ENCODE peak calls at places on chromosomes 7 and 10, in four cellular contexts. F is lower leg skin, O is fibroblast of mammary gland, S is AG09309. W is an unnamed sample.
A peak's percentile ranks its signal among the peaks of the same experiment; 100 is the strongest.

GRCh38 chr7:95491634-95492314 is 6.0 kb downstream of the ASB4 start:
- DNase-seq in F (no peak), O (no peak), S (no peak), W (no peak)

GRCh38 chr7:133310232-133310852 is 57.5 kb downstream of the EXOC4 start:
- DNase-seq in F (no peak), O (no peak), S (no peak), W (peak; percentile 62)

GRCh38 chr7:26005683-26006410 is 146.2 kb upstream of the NFE2L3 start:
- DNase-seq in F (no peak), O (no peak), S (no peak), W (no peak)

GRCh38 chr10:31314256-31315183 is 4.5 kb upstream of the ZEB1 start:
- DNase-seq in F (no peak), O (no peak), S (no peak), W (peak; percentile 31)

GRCh38 chr10:17808971-17809841 is at the start of gene MRC1:
- DNase-seq in F (no peak), O (no peak), S (no peak), W (no peak)

GRCh38 chr7:49483142-49483541 is 290.3 kb upstream of the VWC2 start:
- DNase-seq in F (no peak), O (no peak), S (no peak), W (no peak)

GRCh38 chr10:79433324-79434222 is 11.9 kb downstream of the ZCCHC24 start:
- DNase-seq in F (no peak), O (no peak), S (no peak), W (no peak)

GRCh38 chr7:34772296-34772695 is 114.3 kb downstream of the NPSR1 start:
- DNase-seq in F (no peak), O (no peak), S (no peak), W (no peak)

GRCh38 chr7:141342664-141343400 is 208.4 kb upstream of the AGK start:
- DNase-seq in F (no peak), O (peak; percentile 37), S (no peak), W (no peak)

GRCh38 chr10:132987671-132988571 is 45.6 kb upstream of the CFAP46 start:
- DNase-seq in F (no peak), O (peak; percentile 88), S (peak; percentile 74), W (peak; percentile 69)

GRCh38 chr7:156515911-156516790 is 124.4 kb upstream of the RNF32 start:
- DNase-seq in F (no peak), O (no peak), S (no peak), W (no peak)

GRCh38 chr7:29035044-29035740 is 77.1 kb upstream of the TRIL start:
- DNase-seq in F (no peak), O (peak; percentile 88), S (peak; percentile 52), W (peak; percentile 85)

GRCh38 chr7:139108256-139109187 is 998 bp downstream of the ZC3HAV1 start:
- DNase-seq in F (no peak), O (peak; percentile 10), S (no peak), W (peak; percentile 28)

GRCh38 chr10:79245539-79246208 is 101.6 kb upstream of the PPIF start:
- DNase-seq in F (no peak), O (no peak), S (no peak), W (no peak)

GRCh38 chr7:125516194-125516593 is 586.6 kb upstream of the POT1 start:
- DNase-seq in F (no peak), O (no peak), S (no peak), W (no peak)

GRCh38 chr10:129954916-129955315 is 9.2 kb downstream of the EBF3 start:
- DNase-seq in F (no peak), O (no peak), S (no peak), W (no peak)

GRCh38 chr10:97843296-97843671 is 6.4 kb upstream of the GOLGA7B start:
- DNase-seq in F (no peak), O (peak; percentile 27), S (no peak), W (no peak)

GRCh38 chr7:70694909-70695803 is 436.8 kb upstream of the GALNT17 start:
- DNase-seq in F (no peak), O (no peak), S (no peak), W (peak; percentile 56)

GRCh38 chr7:76512941-76513816 is 2.8 kb downstream of the UPK3B start:
- DNase-seq in F (peak; percentile 86), O (peak; percentile 14), S (no peak), W (no peak)

GRCh38 chr7:41107938-41108448 is 594.9 kb downstream of the INHBA start:
- DNase-seq in F (no peak), O (peak; percentile 72), S (no peak), W (no peak)

GRCh38 chr7:7675686-7676085 is 35.1 kb downstream of the UMAD1 start:
- DNase-seq in F (no peak), O (no peak), S (no peak), W (no peak)

GRCh38 chr7:2165239-2165609 is 67.5 kb downstream of the MAD1L1 start:
- DNase-seq in F (no peak), O (no peak), S (no peak), W (no peak)

GRCh38 chr10:74282151-74282852 is 131.3 kb downstream of the ADK start:
- DNase-seq in F (no peak), O (peak; percentile 85), S (peak; percentile 53), W (peak; percentile 54)

GRCh38 chr10:71259282-71259681 is 46.9 kb downstream of the UNC5B start:
- DNase-seq in F (no peak), O (no peak), S (no peak), W (no peak)

GRCh38 chr7:77550586-77550985 is 13.5 kb downstream of the PTPN12 start:
- DNase-seq in F (no peak), O (peak; percentile 87), S (peak; percentile 51), W (peak; percentile 77)

GRCh38 chr7:17095001-17095574 is 203.4 kb upstream of the AHR start:
- DNase-seq in F (peak; percentile 87), O (peak; percentile 25), S (peak; percentile 100), W (peak; percentile 43)

GRCh38 chr10:72667207-72667864 is 24.6 kb upstream of the MCU start:
- DNase-seq in F (no peak), O (no peak), S (no peak), W (no peak)

GRCh38 chr10:89312973-89313372 is 11.1 kb downstream of the IFIT2 start:
- DNase-seq in F (no peak), O (no peak), S (no peak), W (no peak)

GRCh38 chr7:1951600-1951999 is 281.1 kb downstream of the MAD1L1 start:
- DNase-seq in F (no peak), O (no peak), S (no peak), W (no peak)

GRCh38 chr7:665251-665650 is 61.2 kb upstream of the DNAAF5 start:
- DNase-seq in F (no peak), O (peak; percentile 25), S (peak; percentile 3), W (peak; percentile 69)

GRCh38 chr7:83857691-83858090 is 208.8 kb upstream of the SEMA3E start:
- DNase-seq in F (no peak), O (no peak), S (no peak), W (no peak)
- TF ChIP-seq CTCF in F (no peak), O (no peak), S (no peak), W (no peak)

GRCh38 chr7:23246540-23246939 is at the start of gene GPNMB:
- DNase-seq in F (peak; percentile 92), O (peak; percentile 97), S (peak; percentile 89), W (peak; percentile 52)

GRCh38 chr7:23247602-23248335 is 1.2 kb downstream of the GPNMB start:
- DNase-seq in F (peak; percentile 89), O (peak; percentile 23), S (no peak), W (no peak)

GRCh38 chr7:23249486-23249885 is 2.9 kb downstream of the GPNMB start:
- DNase-seq in F (no peak), O (no peak), S (no peak), W (no peak)

GRCh38 chr7:23244335-23244635 is 2.3 kb upstream of the GPNMB start:
- DNase-seq in F (no peak), O (no peak), S (no peak), W (no peak)

GRCh38 chr7:23247101-23247601 is 576 bp downstream of the GPNMB start:
- DNase-seq in F (no peak), O (no peak), S (no peak), W (no peak)
- H3K4me3 ChIP-seq in F (peak overlapping the region; percentile 50), O (peak overlapping the region; percentile 75), S (peak overlapping the region; percentile 63), W (peak overlapping the region; percentile 17)

DNA sequence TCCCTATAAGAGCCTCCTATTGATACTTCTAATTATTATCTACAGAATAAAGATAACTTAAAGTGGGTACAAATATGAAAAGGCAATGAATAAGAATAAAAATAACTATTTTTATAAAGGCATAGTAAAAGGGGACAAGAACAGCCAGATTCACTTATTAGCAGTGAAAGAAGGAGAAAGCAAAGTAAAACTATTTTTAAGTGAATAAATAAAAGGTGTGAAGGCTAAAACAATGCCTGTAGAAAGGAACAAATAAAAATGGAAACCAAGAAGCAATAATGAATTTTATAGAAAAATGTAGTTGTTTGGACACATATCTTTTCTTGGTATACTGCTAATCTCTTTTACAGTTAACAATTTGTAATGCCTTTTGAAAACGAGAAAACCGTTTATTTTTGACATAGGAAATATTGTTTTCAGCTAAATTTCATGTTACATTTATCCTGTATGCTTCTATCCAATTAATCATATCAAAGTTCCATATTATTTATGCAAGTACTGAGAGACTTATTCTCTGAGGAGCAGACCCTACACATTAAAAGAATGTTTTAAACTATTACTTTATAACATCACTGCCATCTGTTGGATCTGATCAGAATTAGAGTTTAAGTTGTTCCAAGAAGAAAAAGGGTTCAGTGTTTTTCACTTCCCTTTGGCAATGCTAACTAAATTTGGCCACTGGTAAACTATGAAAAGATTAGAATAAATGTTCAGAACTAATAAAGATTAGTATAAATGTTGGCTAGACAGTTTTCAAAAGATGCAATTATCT is 59.1 kb downstream of the ARMC3 start:
- DNase-seq in F (no peak), O (peak; percentile 55), S (peak; percentile 7), W (peak; percentile 66)
- TF ChIP-seq CTCF in F (no peak), O (peak; percentile 43), S (peak; percentile 25), W (peak; percentile 27)

GRCh38 chr7:99128076-99128950 is 15.6 kb downstream of the SMURF1 start:
- DNase-seq in F (no peak), O (peak; percentile 67), S (no peak), W (no peak)
- H3K4me3 ChIP-seq in F (no peak overlapping the region), O (no peak overlapping the region), S (no peak overlapping the region), W (no peak overlapping the region)

GRCh38 chr7:100578246-100579183 is 4.8 kb upstream of the SAP25 start:
- DNase-seq in F (no peak), O (no peak), S (no peak), W (no peak)

GRCh38 chr7:100582650-100583049 is 3.3 kb downstream of the LRCH4 start:
- DNase-seq in F (no peak), O (no peak), S (no peak), W (no peak)

GRCh38 chr7:100583132-100584045 is 2.5 kb downstream of the LRCH4 start:
- DNase-seq in F (peak; percentile 92), O (peak; percentile 51), S (no peak), W (peak; percentile 59)

GRCh38 chr7:100582041-100582579 is 3.8 kb downstream of the LRCH4 start:
- DNase-seq in F (no peak), O (no peak), S (no peak), W (no peak)

GRCh38 chr7:100580466-100581283 is 5.3 kb downstream of the LRCH4 start:
- DNase-seq in F (no peak), O (no peak), S (no peak), W (no peak)
- TF ChIP-seq CTCF in F (no peak), O (no peak), S (no peak), W (no peak)